ENCODE peak calls at places on chromosomes 13 and 19, in five cellular contexts. Q is ascending aorta, C is midbrain, H is endodermal cell, R is OCI-LY7. Y is an unnamed sample.

GRCh38 chr19:17951151-17952040 is 15.5 kb upstream of the KCNN1 start:
- DNase-seq in R (no peak), Q (no peak), C (no peak), H (peak), Y (peak)

GRCh38 chr13:24264976-24265375 is 44.4 kb upstream of the C1QTNF9 start:
- DNase-seq in C (no peak), Q (no peak), H (no peak), R (no peak), Y (no peak)

GRCh38 chr19:799076-799881 is 2.0 kb downstream of the PTBP1 start:
- DNase-seq in H (peak), C (no peak), R (peak), Q (no peak), Y (peak)

GRCh38 chr13:98797456-98797855 is 45.0 kb upstream of the SLC15A1 start:
- DNase-seq in C (no peak), H (no peak), Q (no peak), R (no peak), Y (no peak)

GRCh38 chr13:94609196-94609595 is 7.5 kb downstream of the GPR180 start:
- DNase-seq in R (no peak), Q (no peak), H (no peak), C (peak), Y (no peak)

GRCh38 chr19:45782820-45783785 is 813 bp upstream of the DMPK start:
- DNase-seq in R (no peak), Q (no peak), C (no peak), H (peak), Y (peak)

GRCh38 chr19:489418-490196 is 6.7 kb upstream of the MADCAM1 start:
- DNase-seq in H (peak), Q (no peak), R (peak), C (peak), Y (peak)

GRCh38 chr13:83563499-83563898 is 318.8 kb downstream of the SLITRK1 start:
- DNase-seq in C (no peak), R (no peak), H (no peak), Q (no peak), Y (no peak)

GRCh38 chr13:110106726-110107125 is 200.2 kb downstream of the COL4A1 start:
- DNase-seq in R (no peak), H (no peak), C (peak), Q (no peak), Y (peak)

GRCh38 chr13:79736356-79736755 is 255.4 kb downstream of the NDFIP2 start:
- DNase-seq in C (no peak), Q (no peak), R (no peak), H (no peak), Y (no peak)

GRCh38 chr19:29524201-29524911 is 1.4 kb upstream of the VSTM2B start:
- DNase-seq in H (peak), C (peak), Q (no peak), R (no peak), Y (no peak)

GRCh38 chr13:26760835-26761582 is 423 bp upstream of the GPR12 start:
- DNase-seq in Q (no peak), R (no peak), H (peak), C (no peak), Y (no peak)

GRCh38 chr13:113915786-113916329 is 52.0 kb upstream of the GAS6 start:
- DNase-seq in R (no peak), Q (no peak), C (no peak), H (no peak), Y (no peak)

GRCh38 chr13:45749026-45749759 is 47.1 kb downstream of the CBY2 start:
- DNase-seq in R (no peak), H (peak), C (no peak), Q (no peak), Y (no peak)

GRCh38 chr19:50890422-50891252 is 17.4 kb downstream of the KLK2 start:
- DNase-seq in Q (no peak), C (no peak), H (no peak), R (no peak), Y (no peak)

GRCh38 chr13:49319555-49320350 is 72.0 kb downstream of the CDADC1 start:
- DNase-seq in H (no peak), Q (no peak), C (no peak), R (peak), Y (peak)

GRCh38 chr19:1402411-1403070 is 1.2 kb upstream of the GAMT start:
- DNase-seq in Q (no peak), H (no peak), C (no peak), R (no peak), Y (no peak)

Y was measured in adipocyte.